ENCODE peak calls at places on chromosomes 13 and 19, in seven cellular contexts. One of them, this sample, is unnamed.

GRCh38 chr13:94232956-94233355 is 246.5 kb downstream of the DCT start:
- DNase-seq in body of pancreas: no peak
- DNase-seq in tibial nerve: no peak
- DNase-seq in tibial artery: no peak
- DNase-seq in fibroblast of pulmonary artery: peak
- DNase-seq in heart left ventricle: no peak
- DNase-seq in progenitor cell of endocrine pancreas: no peak
- DNase-seq in this sample: no peak

GRCh38 chr19:10516671-10517286 is 468 bp downstream of the S1PR5 start:
- DNase-seq in progenitor cell of endocrine pancreas: no peak
- DNase-seq in fibroblast of pulmonary artery: no peak
- DNase-seq in tibial artery: no peak
- DNase-seq in body of pancreas: no peak
- DNase-seq in heart left ventricle: no peak
- DNase-seq in tibial nerve: no peak
- DNase-seq in this sample: no peak

GRCh38 chr13:29861694-29862110 is 11.3 kb upstream of the UBL3 start:
- DNase-seq in tibial artery: no peak
- DNase-seq in heart left ventricle: no peak
- DNase-seq in fibroblast of pulmonary artery: peak
- DNase-seq in body of pancreas: no peak
- DNase-seq in tibial nerve: no peak
- DNase-seq in progenitor cell of endocrine pancreas: no peak
- DNase-seq in this sample: no peak

GRCh38 chr19:38081547-38082255 is 142.3 kb downstream of the DPF1 start:
- DNase-seq in progenitor cell of endocrine pancreas: no peak
- DNase-seq in heart left ventricle: no peak
- DNase-seq in tibial nerve: no peak
- DNase-seq in tibial artery: no peak
- DNase-seq in fibroblast of pulmonary artery: no peak
- DNase-seq in body of pancreas: no peak
- DNase-seq in this sample: no peak

GRCh38 chr19:38792250-38793111 is 3.5 kb downstream of the LGALS7B start:
- DNase-seq in body of pancreas: peak
- DNase-seq in heart left ventricle: peak
- DNase-seq in fibroblast of pulmonary artery: peak
- DNase-seq in tibial artery: no peak
- DNase-seq in tibial nerve: no peak
- DNase-seq in progenitor cell of endocrine pancreas: no peak
- DNase-seq in this sample: no peak

GRCh38 chr13:79228972-79229371 is 177.1 kb downstream of the RBM26 start:
- DNase-seq in tibial artery: no peak
- DNase-seq in body of pancreas: no peak
- DNase-seq in progenitor cell of endocrine pancreas: no peak
- DNase-seq in tibial nerve: no peak
- DNase-seq in heart left ventricle: no peak
- DNase-seq in fibroblast of pulmonary artery: no peak
- DNase-seq in this sample: no peak

GRCh38 chr13:76758257-76758656 is 127.9 kb downstream of the KCTD12 start:
- DNase-seq in tibial artery: no peak
- DNase-seq in tibial nerve: no peak
- DNase-seq in heart left ventricle: no peak
- DNase-seq in fibroblast of pulmonary artery: peak
- DNase-seq in body of pancreas: no peak
- DNase-seq in progenitor cell of endocrine pancreas: no peak
- DNase-seq in this sample: no peak

GRCh38 chr19:46113726-46114125 is 10.8 kb downstream of the IGFL3 start:
- DNase-seq in fibroblast of pulmonary artery: no peak
- DNase-seq in tibial nerve: no peak
- DNase-seq in body of pancreas: no peak
- DNase-seq in progenitor cell of endocrine pancreas: no peak
- DNase-seq in tibial artery: no peak
- DNase-seq in heart left ventricle: no peak
- DNase-seq in this sample: no peak

GRCh38 chr19:57338798-57339378 is 12.2 kb upstream of the ZNF304 start:
- DNase-seq in heart left ventricle: no peak
- DNase-seq in progenitor cell of endocrine pancreas: no peak
- DNase-seq in body of pancreas: no peak
- DNase-seq in tibial nerve: no peak
- DNase-seq in fibroblast of pulmonary artery: peak
- DNase-seq in tibial artery: no peak
- DNase-seq in this sample: no peak

GRCh38 chr19:10760268-10760944 is 42.5 kb downstream of the DNM2 start:
- DNase-seq in heart left ventricle: peak
- DNase-seq in tibial nerve: no peak
- DNase-seq in progenitor cell of endocrine pancreas: no peak
- DNase-seq in body of pancreas: no peak
- DNase-seq in tibial artery: no peak
- DNase-seq in fibroblast of pulmonary artery: no peak
- DNase-seq in this sample: no peak

GRCh38 chr13:83620535-83621220 is 261.6 kb downstream of the SLITRK1 start:
- DNase-seq in fibroblast of pulmonary artery: peak
- DNase-seq in tibial artery: no peak
- DNase-seq in progenitor cell of endocrine pancreas: no peak
- DNase-seq in tibial nerve: no peak
- DNase-seq in body of pancreas: no peak
- DNase-seq in heart left ventricle: no peak
- DNase-seq in this sample: peak

GRCh38 chr19:926595-927043 is 784 bp downstream of the ARID3A start:
- DNase-seq in progenitor cell of endocrine pancreas: no peak
- DNase-seq in body of pancreas: peak
- DNase-seq in tibial artery: no peak
- DNase-seq in fibroblast of pulmonary artery: peak
- DNase-seq in heart left ventricle: peak
- DNase-seq in tibial nerve: no peak
- DNase-seq in this sample: no peak

GRCh38 chr19:34962281-34962944 is 1.6 kb downstream of the ZNF792 start:
- DNase-seq in fibroblast of pulmonary artery: peak
- DNase-seq in body of pancreas: peak
- DNase-seq in tibial artery: no peak
- DNase-seq in progenitor cell of endocrine pancreas: no peak
- DNase-seq in tibial nerve: no peak
- DNase-seq in heart left ventricle: no peak
- DNase-seq in this sample: no peak
- TF ChIP-seq CTCF in fibroblast of pulmonary artery: no peak
- TF ChIP-seq CTCF in body of pancreas: no peak
- TF ChIP-seq CTCF in tibial artery: no peak
- TF ChIP-seq CTCF in progenitor cell of endocrine pancreas: no peak
- TF ChIP-seq CTCF in tibial nerve: no peak
- TF ChIP-seq CTCF in heart left ventricle: no peak
- TF ChIP-seq CTCF in this sample: no peak

GRCh38 chr13:41007359-41008118 is 11.6 kb downstream of the ELF1 start:
- DNase-seq in tibial artery: no peak
- DNase-seq in progenitor cell of endocrine pancreas: no peak
- DNase-seq in heart left ventricle: no peak
- DNase-seq in fibroblast of pulmonary artery: no peak
- DNase-seq in body of pancreas: no peak
- DNase-seq in tibial nerve: no peak
- DNase-seq in this sample: no peak

GRCh38 chr13:41012536-41012935 is 6.6 kb downstream of the ELF1 start:
- DNase-seq in tibial nerve: no peak
- DNase-seq in fibroblast of pulmonary artery: no peak
- DNase-seq in progenitor cell of endocrine pancreas: no peak
- DNase-seq in heart left ventricle: no peak
- DNase-seq in tibial artery: no peak
- DNase-seq in body of pancreas: no peak
- DNase-seq in this sample: no peak

GRCh38 chr13:41013834-41014233 is 5.3 kb downstream of the ELF1 start:
- DNase-seq in progenitor cell of endocrine pancreas: no peak
- DNase-seq in body of pancreas: no peak
- DNase-seq in tibial artery: no peak
- DNase-seq in tibial nerve: no peak
- DNase-seq in heart left ventricle: no peak
- DNase-seq in fibroblast of pulmonary artery: no peak
- DNase-seq in this sample: no peak

GRCh38 chr13:41008349-41008980 is 10.7 kb downstream of the ELF1 start:
- DNase-seq in body of pancreas: no peak
- DNase-seq in progenitor cell of endocrine pancreas: no peak
- DNase-seq in tibial nerve: no peak
- DNase-seq in heart left ventricle: no peak
- DNase-seq in tibial artery: no peak
- DNase-seq in fibroblast of pulmonary artery: peak
- DNase-seq in this sample: peak

DNA sequence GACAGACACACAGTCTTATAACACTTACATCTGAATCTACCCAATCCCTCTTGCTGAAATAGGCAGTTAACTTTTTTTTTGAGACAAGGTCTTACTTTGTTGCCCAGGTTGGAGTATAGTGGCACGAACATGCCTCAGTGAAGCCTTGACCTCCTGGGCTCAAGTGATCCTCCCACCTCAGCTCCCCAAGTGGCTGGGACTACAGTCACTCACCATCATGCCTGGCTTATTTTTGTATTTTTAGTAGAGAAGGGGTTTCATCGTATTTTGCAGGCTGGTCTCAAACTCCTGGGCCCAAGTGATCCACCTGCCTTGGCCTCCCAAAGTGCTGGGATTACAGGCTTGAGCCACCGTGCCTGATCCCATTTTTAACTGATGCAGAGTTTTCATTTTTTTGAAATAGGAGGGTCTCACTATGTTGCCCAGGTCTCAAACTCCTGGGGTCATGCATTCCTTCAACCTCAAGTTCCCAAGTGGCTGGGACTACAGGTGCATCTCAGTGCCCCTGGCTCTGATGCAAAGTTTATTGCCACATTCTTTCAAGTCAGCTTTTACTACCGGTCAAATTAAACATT is 7.6 kb downstream of the ELF1 start:
- DNase-seq in tibial nerve: no peak
- DNase-seq in body of pancreas: no peak
- DNase-seq in fibroblast of pulmonary artery: no peak
- DNase-seq in heart left ventricle: no peak
- DNase-seq in tibial artery: no peak
- DNase-seq in progenitor cell of endocrine pancreas: no peak
- DNase-seq in this sample: no peak
- TF ChIP-seq CTCF in tibial nerve: no peak
- TF ChIP-seq CTCF in body of pancreas: no peak
- TF ChIP-seq CTCF in fibroblast of pulmonary artery: no peak
- TF ChIP-seq CTCF in heart left ventricle: no peak
- TF ChIP-seq CTCF in tibial artery: no peak
- TF ChIP-seq CTCF in progenitor cell of endocrine pancreas: no peak
- TF ChIP-seq CTCF in this sample: no peak

DNA sequence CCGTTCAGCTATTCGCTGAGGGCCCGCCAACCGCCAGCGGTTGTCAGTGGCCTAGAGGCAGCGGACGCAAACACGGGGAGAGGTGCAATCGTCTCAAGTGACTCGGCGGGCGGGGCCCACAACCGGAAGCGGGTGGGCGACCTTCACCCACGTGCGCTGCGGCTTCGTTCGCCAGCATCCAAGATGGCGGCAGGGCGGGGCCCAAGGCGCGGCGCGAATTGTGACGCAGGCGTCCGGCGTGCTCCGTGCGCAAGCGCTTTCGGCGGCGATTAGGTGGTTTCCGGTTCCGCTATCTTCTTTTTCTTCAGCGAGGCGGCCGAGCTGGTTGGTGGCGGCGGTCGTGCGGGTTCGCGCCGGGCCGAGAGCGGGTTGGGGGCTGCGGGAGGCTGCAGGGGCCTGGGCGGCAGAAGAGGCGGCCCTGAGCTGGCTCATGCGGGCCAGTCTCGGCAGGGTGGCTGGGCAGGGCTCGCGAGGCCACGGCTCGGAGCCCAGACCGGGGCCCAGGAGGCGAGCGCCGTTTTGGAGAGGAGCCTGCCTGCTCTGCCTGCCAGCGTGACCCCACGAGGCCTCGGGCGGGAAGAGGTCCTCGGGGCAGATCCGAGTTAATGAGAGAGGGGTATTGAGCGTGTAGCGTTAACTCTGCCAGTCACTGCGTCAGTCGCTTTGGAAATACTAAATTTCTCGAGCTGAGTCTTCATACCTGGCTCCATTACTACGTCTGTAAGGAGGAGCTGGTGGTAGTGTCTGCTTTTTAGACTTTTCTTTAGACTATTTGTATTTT is at the start of gene UBA52:
- DNase-seq in tibial nerve: peak
- DNase-seq in tibial artery: peak
- DNase-seq in fibroblast of pulmonary artery: peak
- DNase-seq in heart left ventricle: peak
- DNase-seq in body of pancreas: peak
- DNase-seq in progenitor cell of endocrine pancreas: peak
- DNase-seq in this sample: peak
- TF ChIP-seq CTCF in tibial nerve: peak
- TF ChIP-seq CTCF in tibial artery: no peak
- TF ChIP-seq CTCF in fibroblast of pulmonary artery: no peak
- TF ChIP-seq CTCF in heart left ventricle: no peak
- TF ChIP-seq CTCF in body of pancreas: no peak
- TF ChIP-seq CTCF in progenitor cell of endocrine pancreas: no peak
- TF ChIP-seq CTCF in this sample: no peak

GRCh38 chr19:4977299-4978174 is 8.6 kb downstream of the KDM4B start:
- DNase-seq in heart left ventricle: peak
- DNase-seq in progenitor cell of endocrine pancreas: no peak
- DNase-seq in fibroblast of pulmonary artery: peak
- DNase-seq in tibial artery: no peak
- DNase-seq in tibial nerve: no peak
- DNase-seq in body of pancreas: no peak
- DNase-seq in this sample: peak

GRCh38 chr19:4974855-4975469 is 6.0 kb downstream of the KDM4B start:
- DNase-seq in heart left ventricle: no peak
- DNase-seq in tibial artery: no peak
- DNase-seq in tibial nerve: no peak
- DNase-seq in progenitor cell of endocrine pancreas: no peak
- DNase-seq in fibroblast of pulmonary artery: no peak
- DNase-seq in body of pancreas: peak
- DNase-seq in this sample: no peak

GRCh38 chr19:4979211-4979807 is 10.4 kb downstream of the KDM4B start:
- DNase-seq in heart left ventricle: no peak
- DNase-seq in progenitor cell of endocrine pancreas: no peak
- DNase-seq in body of pancreas: peak
- DNase-seq in tibial nerve: no peak
- DNase-seq in tibial artery: no peak
- DNase-seq in fibroblast of pulmonary artery: no peak
- DNase-seq in this sample: no peak

GRCh38 chr19:4980087-4980486 is 11.2 kb downstream of the KDM4B start:
- DNase-seq in tibial artery: no peak
- DNase-seq in fibroblast of pulmonary artery: no peak
- DNase-seq in progenitor cell of endocrine pancreas: no peak
- DNase-seq in tibial nerve: no peak
- DNase-seq in heart left ventricle: no peak
- DNase-seq in body of pancreas: no peak
- DNase-seq in this sample: no peak

DNA sequence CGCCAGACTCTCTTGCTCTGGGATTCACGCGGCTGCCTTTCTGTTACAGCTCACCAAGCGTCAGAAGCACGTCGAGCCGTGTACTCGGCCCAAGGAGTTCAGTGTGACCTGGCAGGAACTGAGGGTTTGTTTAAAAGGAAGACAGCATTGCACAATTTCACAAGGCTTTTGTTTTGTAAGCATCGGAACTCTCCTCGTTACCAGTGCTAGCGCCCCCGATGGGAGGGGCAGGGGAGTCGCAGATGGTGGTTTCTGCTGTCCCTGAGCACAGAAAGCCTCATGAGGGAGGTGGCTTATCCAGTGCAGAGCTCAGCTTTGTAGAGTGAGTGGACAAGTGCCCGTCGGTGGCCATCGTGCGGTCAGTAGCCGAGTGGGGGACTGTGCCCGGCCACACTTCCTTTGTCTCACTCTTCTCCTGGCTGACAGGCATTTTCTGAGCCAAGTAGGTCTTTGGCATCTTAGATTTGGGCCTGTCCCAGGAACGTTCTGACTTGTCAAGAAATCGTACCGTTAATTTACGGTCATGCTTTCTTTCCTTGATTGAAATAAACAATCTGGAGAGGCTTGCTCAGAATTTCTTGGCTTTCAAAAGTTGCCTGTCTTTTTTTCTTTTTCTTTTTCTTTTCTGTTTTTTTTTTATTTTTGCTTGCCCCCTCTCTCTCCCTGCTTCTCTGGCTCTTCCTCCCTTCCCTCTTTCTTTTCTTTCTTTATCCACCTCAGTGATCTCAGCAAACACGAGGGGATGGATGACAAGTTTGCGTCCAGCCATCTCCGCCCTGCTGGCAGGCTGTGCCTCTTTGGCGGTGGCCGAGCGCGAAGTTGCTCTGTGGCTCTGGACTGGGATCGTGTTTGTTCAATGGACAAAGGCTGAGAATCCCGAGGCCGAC is 7.7 kb downstream of the KDM4B start:
- DNase-seq in body of pancreas: peak
- DNase-seq in fibroblast of pulmonary artery: peak
- DNase-seq in tibial artery: peak
- DNase-seq in heart left ventricle: peak
- DNase-seq in tibial nerve: peak
- DNase-seq in progenitor cell of endocrine pancreas: no peak
- DNase-seq in this sample: peak
- TF ChIP-seq CTCF in body of pancreas: no peak
- TF ChIP-seq CTCF in fibroblast of pulmonary artery: peak
- TF ChIP-seq CTCF in tibial artery: peak
- TF ChIP-seq CTCF in heart left ventricle: no peak
- TF ChIP-seq CTCF in tibial nerve: peak
- TF ChIP-seq CTCF in progenitor cell of endocrine pancreas: no peak
- TF ChIP-seq CTCF in this sample: peak